ENCODE peak calls at places on chromosomes 12 and 14, in four cellular contexts. One of them, this sample, is unnamed.

GRCh38 chr12:16323010-16323409 is 24.4 kb upstream of the MGST1 start:
- DNase-seq in HCT116: no peak
- DNase-seq in esophagus squamous epithelium: no peak
- DNase-seq in esophagus muscularis mucosa: no peak
- DNase-seq in this sample: no peak

GRCh38 chr14:58783801-58784511 is 146.2 kb downstream of the DACT1 start:
- DNase-seq in HCT116: no peak
- DNase-seq in esophagus squamous epithelium: no peak
- DNase-seq in esophagus muscularis mucosa: no peak
- DNase-seq in this sample: no peak

GRCh38 chr12:117151195-117152031 is 38.9 kb downstream of the FBXO21 start:
- DNase-seq in HCT116: peak; percentile 35
- DNase-seq in esophagus squamous epithelium: no peak
- DNase-seq in esophagus muscularis mucosa: peak; percentile 93
- DNase-seq in this sample: peak; percentile 85

GRCh38 chr14:68104518-68104917 is 284.9 kb downstream of the RAD51B start:
- DNase-seq in HCT116: no peak
- DNase-seq in esophagus squamous epithelium: no peak
- DNase-seq in esophagus muscularis mucosa: no peak
- DNase-seq in this sample: no peak

GRCh38 chr14:48391661-48392060 is 716.3 kb upstream of the MDGA2 start:
- DNase-seq in HCT116: no peak
- DNase-seq in esophagus squamous epithelium: no peak
- DNase-seq in esophagus muscularis mucosa: no peak
- DNase-seq in this sample: no peak

GRCh38 chr14:76467843-76468242 is 91.9 kb downstream of the ESRRB start:
- DNase-seq in HCT116: no peak
- DNase-seq in esophagus squamous epithelium: no peak
- DNase-seq in esophagus muscularis mucosa: no peak
- DNase-seq in this sample: no peak

GRCh38 chr12:92034083-92034482 is 111.6 kb downstream of the BTG1 start:
- DNase-seq in HCT116: no peak
- DNase-seq in esophagus squamous epithelium: no peak
- DNase-seq in esophagus muscularis mucosa: no peak
- DNase-seq in this sample: no peak

GRCh38 chr12:104407922-104408321 is 48.8 kb upstream of the CHST11 start:
- DNase-seq in HCT116: no peak
- DNase-seq in esophagus squamous epithelium: no peak
- DNase-seq in esophagus muscularis mucosa: no peak
- DNase-seq in this sample: no peak

GRCh38 chr12:15540025-15540424 is 217.7 kb downstream of the PTPRO start:
- DNase-seq in HCT116: no peak
- DNase-seq in esophagus squamous epithelium: no peak
- DNase-seq in esophagus muscularis mucosa: no peak
- DNase-seq in this sample: no peak

GRCh38 chr14:98959958-98960616 is 311.9 kb downstream of the BCL11B start:
- DNase-seq in HCT116: no peak
- DNase-seq in esophagus squamous epithelium: no peak
- DNase-seq in esophagus muscularis mucosa: peak; percentile 62
- DNase-seq in this sample: no peak

GRCh38 chr12:109469516-109469915 is 7.6 kb downstream of the KCTD10 start:
- DNase-seq in HCT116: no peak
- DNase-seq in esophagus squamous epithelium: no peak
- DNase-seq in esophagus muscularis mucosa: no peak
- DNase-seq in this sample: no peak

GRCh38 chr14:102326583-102326982 is 7.0 kb downstream of the ZNF839 start:
- DNase-seq in HCT116: no peak
- DNase-seq in esophagus squamous epithelium: no peak
- DNase-seq in esophagus muscularis mucosa: no peak
- DNase-seq in this sample: no peak

GRCh38 chr12:57899010-57899662 is 42.2 kb upstream of the ATP23 start:
- DNase-seq in HCT116: no peak
- DNase-seq in esophagus squamous epithelium: no peak
- DNase-seq in esophagus muscularis mucosa: no peak
- DNase-seq in this sample: no peak

GRCh38 chr12:123946152-123946515 is 26.5 kb downstream of the CCDC92 start:
- DNase-seq in HCT116: no peak
- DNase-seq in esophagus squamous epithelium: no peak
- DNase-seq in esophagus muscularis mucosa: no peak
- DNase-seq in this sample: no peak

GRCh38 chr12:92038476-92038875 is 107.2 kb downstream of the BTG1 start:
- DNase-seq in HCT116: no peak
- DNase-seq in esophagus squamous epithelium: no peak
- DNase-seq in esophagus muscularis mucosa: no peak
- DNase-seq in this sample: no peak

GRCh38 chr12:80412343-80412953 is 31.6 kb upstream of the PTPRQ start:
- DNase-seq in HCT116: peak; percentile 45
- DNase-seq in esophagus squamous epithelium: no peak
- DNase-seq in esophagus muscularis mucosa: no peak
- DNase-seq in this sample: no peak

GRCh38 chr12:5458229-5459050 is 26.5 kb downstream of the NTF3 start:
- DNase-seq in HCT116: no peak
- DNase-seq in esophagus squamous epithelium: no peak
- DNase-seq in esophagus muscularis mucosa: no peak
- DNase-seq in this sample: no peak
- H3K4me3 ChIP-seq in HCT116: no peak overlapping the region
- H3K4me3 ChIP-seq in esophagus squamous epithelium: no peak overlapping the region
- H3K4me3 ChIP-seq in esophagus muscularis mucosa: no peak overlapping the region
- H3K4me3 ChIP-seq in this sample: no peak overlapping the region

DNA sequence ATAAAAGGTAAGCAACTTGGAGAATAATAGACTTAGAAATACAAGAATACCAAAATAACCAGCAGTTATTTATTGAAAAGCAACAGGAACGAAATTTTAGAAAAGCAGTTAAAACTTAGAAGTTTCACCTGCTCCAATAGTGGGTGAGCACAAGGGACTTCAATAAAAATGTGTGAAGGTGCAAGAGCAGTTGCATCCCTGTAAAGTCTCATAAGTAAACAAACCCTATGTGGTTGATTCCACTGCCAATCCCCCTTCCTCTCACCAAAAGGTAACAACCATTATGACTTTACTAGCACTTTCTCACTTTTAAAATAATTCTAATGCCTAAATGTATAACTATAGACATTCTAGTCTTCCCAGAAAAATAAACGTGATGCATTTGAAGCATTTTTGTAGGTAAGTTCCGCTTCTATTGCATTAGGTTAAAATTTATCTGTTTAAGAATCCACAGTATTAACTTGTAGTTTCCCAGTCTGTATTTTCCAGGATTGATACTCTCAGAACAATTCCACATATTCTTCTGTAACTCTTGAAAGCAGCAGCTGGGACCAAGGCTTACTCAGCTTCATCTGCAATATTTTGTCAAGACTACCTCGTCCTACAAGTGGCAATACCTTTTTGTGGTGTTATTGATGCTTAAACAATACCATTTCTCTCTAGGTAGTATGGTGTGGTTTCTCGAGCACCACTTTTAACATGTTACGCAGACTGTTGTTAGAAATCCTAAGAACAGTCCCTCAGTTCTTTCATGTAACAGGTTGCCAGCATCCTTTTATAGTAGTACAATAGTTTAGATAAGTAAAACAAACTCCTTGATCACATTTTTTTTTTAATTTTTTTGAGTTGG is 32.1 kb downstream of the HNRNPC start:
- DNase-seq in HCT116: no peak
- DNase-seq in esophagus squamous epithelium: no peak
- DNase-seq in esophagus muscularis mucosa: no peak
- DNase-seq in this sample: no peak
- TF ChIP-seq POLR2A in HCT116: no peak
- TF ChIP-seq POLR2A in esophagus squamous epithelium: no peak
- TF ChIP-seq POLR2A in esophagus muscularis mucosa: no peak
- TF ChIP-seq POLR2A in this sample: no peak

DNA sequence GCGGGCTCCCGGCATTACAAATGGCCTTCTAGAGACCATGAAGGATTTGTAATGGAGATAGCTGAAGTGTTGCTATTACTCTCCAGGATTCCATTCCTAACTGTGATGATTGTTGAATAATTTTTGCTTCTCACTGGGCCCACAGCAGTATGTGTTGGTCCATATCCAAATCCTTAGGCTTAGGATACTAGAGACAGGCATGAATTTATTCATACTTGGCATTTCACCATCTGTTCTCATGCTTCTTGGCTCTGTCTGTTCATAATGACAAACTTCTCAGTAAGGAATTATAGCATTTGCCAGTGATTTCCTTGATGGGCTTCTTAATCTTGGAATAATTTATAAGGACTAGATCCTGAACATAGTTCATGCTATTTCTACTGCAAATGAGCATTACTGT is 832.9 kb downstream of the C12orf50 start:
- DNase-seq in HCT116: no peak
- DNase-seq in esophagus squamous epithelium: no peak
- DNase-seq in esophagus muscularis mucosa: no peak
- DNase-seq in this sample: no peak
- H3K4me3 ChIP-seq in HCT116: no peak overlapping the region
- H3K4me3 ChIP-seq in esophagus squamous epithelium: no peak overlapping the region
- H3K4me3 ChIP-seq in esophagus muscularis mucosa: no peak overlapping the region
- H3K4me3 ChIP-seq in this sample: no peak overlapping the region

GRCh38 chr12:132622437-132623071 is 4.0 kb downstream of the P2RX2 start:
- DNase-seq in HCT116: no peak
- DNase-seq in esophagus squamous epithelium: no peak
- DNase-seq in esophagus muscularis mucosa: no peak
- DNase-seq in this sample: peak; percentile 63
- TF ChIP-seq POLR2A in HCT116: no peak
- TF ChIP-seq POLR2A in esophagus squamous epithelium: no peak
- TF ChIP-seq POLR2A in esophagus muscularis mucosa: no peak
- TF ChIP-seq POLR2A in this sample: no peak

DNA sequence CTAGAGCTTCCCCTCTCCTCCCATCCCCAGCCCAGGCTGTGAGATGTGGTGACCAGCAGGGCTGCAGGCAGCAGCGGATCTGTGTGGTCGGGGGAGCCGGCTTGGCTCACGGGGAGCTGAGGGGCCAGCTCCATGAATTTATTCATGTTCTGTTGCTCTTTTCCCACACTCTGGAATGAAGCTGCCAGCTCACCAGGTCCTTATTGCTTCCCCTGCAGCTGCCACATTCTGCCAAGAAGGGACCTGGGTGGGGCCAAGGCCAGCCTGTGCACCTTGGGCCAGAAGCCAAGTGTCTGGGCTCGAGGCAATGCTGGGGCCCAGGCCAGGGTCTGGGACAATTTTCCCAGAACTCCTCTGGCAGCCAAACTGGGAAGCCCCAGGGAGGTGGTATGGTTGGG is 2.5 kb upstream of the C1QL4 start:
- DNase-seq in HCT116: no peak
- DNase-seq in esophagus squamous epithelium: no peak
- DNase-seq in esophagus muscularis mucosa: peak; percentile 91
- DNase-seq in this sample: no peak
- H3K4me3 ChIP-seq in HCT116: no peak overlapping the region
- H3K4me3 ChIP-seq in esophagus squamous epithelium: no peak overlapping the region
- H3K4me3 ChIP-seq in esophagus muscularis mucosa: no peak overlapping the region
- H3K4me3 ChIP-seq in this sample: no peak overlapping the region

GRCh38 chr12:56221233-56221756 is 427 bp downstream of the RNF41 start:
- DNase-seq in HCT116: no peak
- DNase-seq in esophagus squamous epithelium: no peak
- DNase-seq in esophagus muscularis mucosa: no peak
- DNase-seq in this sample: no peak
- TF ChIP-seq POLR2A in HCT116: no peak
- TF ChIP-seq POLR2A in esophagus squamous epithelium: no peak
- TF ChIP-seq POLR2A in esophagus muscularis mucosa: no peak
- TF ChIP-seq POLR2A in this sample: no peak

GRCh38 chr14:105904379-105904778 is 378.0 kb downstream of the TMEM121 start:
- DNase-seq in HCT116: no peak
- DNase-seq in esophagus squamous epithelium: no peak
- DNase-seq in esophagus muscularis mucosa: no peak
- DNase-seq in this sample: no peak

GRCh38 chr14:105903971-105904370 is 377.6 kb downstream of the TMEM121 start:
- DNase-seq in HCT116: no peak
- DNase-seq in esophagus squamous epithelium: no peak
- DNase-seq in esophagus muscularis mucosa: no peak
- DNase-seq in this sample: no peak

GRCh38 chr14:105900398-105901160 is 374.2 kb downstream of the TMEM121 start:
- DNase-seq in HCT116: no peak
- DNase-seq in esophagus squamous epithelium: no peak
- DNase-seq in esophagus muscularis mucosa: no peak
- DNase-seq in this sample: no peak

GRCh38 chr14:105901226-105901625 is 374.8 kb downstream of the TMEM121 start:
- DNase-seq in HCT116: no peak
- DNase-seq in esophagus squamous epithelium: no peak
- DNase-seq in esophagus muscularis mucosa: no peak
- DNase-seq in this sample: no peak

GRCh38 chr14:105902131-105902898 is 375.9 kb downstream of the TMEM121 start:
- DNase-seq in HCT116: no peak
- DNase-seq in esophagus squamous epithelium: no peak
- DNase-seq in esophagus muscularis mucosa: no peak
- DNase-seq in this sample: no peak
- H3K4me3 ChIP-seq in HCT116: no peak overlapping the region
- H3K4me3 ChIP-seq in esophagus squamous epithelium: no peak overlapping the region
- H3K4me3 ChIP-seq in esophagus muscularis mucosa: no peak overlapping the region
- H3K4me3 ChIP-seq in this sample: no peak overlapping the region

GRCh38 chr14:90539496-90539775 is 142.6 kb downstream of the CALM1 start:
- DNase-seq in HCT116: no peak
- DNase-seq in esophagus squamous epithelium: no peak
- DNase-seq in esophagus muscularis mucosa: no peak
- DNase-seq in this sample: no peak
- TF ChIP-seq POLR2A in HCT116: no peak
- TF ChIP-seq POLR2A in esophagus squamous epithelium: no peak
- TF ChIP-seq POLR2A in esophagus muscularis mucosa: no peak
- TF ChIP-seq POLR2A in this sample: no peak

GRCh38 chr14:64544607-64545312 is 4.2 kb downstream of the HSPA2 start:
- DNase-seq in HCT116: no peak
- DNase-seq in esophagus squamous epithelium: no peak
- DNase-seq in esophagus muscularis mucosa: no peak
- DNase-seq in this sample: no peak

GRCh38 chr14:64540208-64541202 is at the start of gene HSPA2:
- DNase-seq in HCT116: peak; percentile 94
- DNase-seq in esophagus squamous epithelium: peak; percentile 92
- DNase-seq in esophagus muscularis mucosa: peak; percentile 99
- DNase-seq in this sample: peak; percentile 100

GRCh38 chr14:64541261-64541970 is 875 bp downstream of the HSPA2 start:
- DNase-seq in HCT116: no peak
- DNase-seq in esophagus squamous epithelium: no peak
- DNase-seq in esophagus muscularis mucosa: no peak
- DNase-seq in this sample: peak; percentile 78

GRCh38 chr14:64541971-64542838 is 1.7 kb downstream of the HSPA2 start:
- DNase-seq in HCT116: no peak
- DNase-seq in esophagus squamous epithelium: no peak
- DNase-seq in esophagus muscularis mucosa: no peak
- DNase-seq in this sample: peak; percentile 73

DNA sequence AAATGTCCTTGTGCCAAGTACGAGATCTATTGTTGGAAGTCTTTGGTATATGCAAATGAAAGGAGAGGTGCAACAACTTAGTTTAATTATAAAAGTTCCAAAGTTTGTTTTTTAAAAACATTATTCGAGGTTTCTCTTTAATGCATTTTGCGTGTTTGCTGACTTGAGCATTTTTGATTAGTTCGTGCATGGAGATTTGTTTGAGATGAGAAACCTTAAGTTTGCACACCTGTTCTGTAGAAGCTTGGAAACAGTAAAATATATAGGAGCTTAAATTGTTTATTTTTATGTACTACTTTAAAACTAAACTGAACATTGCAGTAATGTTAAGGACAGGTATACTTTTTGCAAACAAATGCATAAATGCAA is 2.3 kb downstream of the HSPA2 start:
- DNase-seq in HCT116: no peak
- DNase-seq in esophagus squamous epithelium: no peak
- DNase-seq in esophagus muscularis mucosa: no peak
- DNase-seq in this sample: no peak
- H3K4me3 ChIP-seq in HCT116: no peak overlapping the region
- H3K4me3 ChIP-seq in esophagus squamous epithelium: peak overlapping the region; percentile 77
- H3K4me3 ChIP-seq in esophagus muscularis mucosa: peak overlapping the region; percentile 68
- H3K4me3 ChIP-seq in this sample: peak overlapping the region; percentile 68

This sample was measured in suprapubic skin.